ENCODE peak calls at places on chromosomes 3 and 15, in seven cellular contexts. L is right lobe of liver, B is spleen, V is stomach, D is body of pancreas, G is ovary, O is heart left ventricle. Q is an unnamed sample.

GRCh38 chr3:133874344-133874743 is 21.3 kb downstream of the RAB6B start:
- DNase-seq in B (no peak), D (no peak), V (no peak), O (no peak), G (no peak), L (no peak), Q (no peak)

GRCh38 chr15:40114218-40114617 is 5.5 kb upstream of the BMF start:
- DNase-seq in O (no peak), D (no peak), G (no peak), B (no peak), V (no peak), L (no peak), Q (peak)

GRCh38 chr3:30538787-30539186 is 67.6 kb upstream of the TGFBR2 start:
- DNase-seq in V (no peak), O (no peak), L (no peak), G (no peak), D (no peak), B (no peak), Q (no peak)

GRCh38 chr15:43329222-43329959 is 982 bp downstream of the LCMT2 start:
- DNase-seq in B (peak), L (no peak), O (peak), D (no peak), G (no peak), V (peak), Q (no peak)

GRCh38 chr3:119894195-119894594 is 112.3 kb downstream of the NR1I2 start:
- DNase-seq in O (no peak), L (no peak), B (no peak), D (no peak), G (no peak), V (no peak), Q (no peak)

GRCh38 chr3:14282706-14283075 is 104.1 kb downstream of the LSM3 start:
- DNase-seq in D (no peak), G (no peak), V (no peak), L (no peak), B (no peak), O (no peak), Q (no peak)

GRCh38 chr15:49290204-49290603 is 120.2 kb downstream of the GALK2 start:
- DNase-seq in O (no peak), G (no peak), B (no peak), L (no peak), V (no peak), D (no peak), Q (no peak)

GRCh38 chr3:98568402-98568801 is 25.0 kb downstream of the CPOX start:
- DNase-seq in O (no peak), B (no peak), L (no peak), V (no peak), D (no peak), G (no peak), Q (no peak)

GRCh38 chr15:48520376-48521155 is 124.9 kb downstream of the FBN1 start:
- DNase-seq in G (no peak), L (no peak), V (no peak), B (no peak), D (no peak), O (no peak), Q (no peak)

GRCh38 chr3:32522682-32523081 is 20.0 kb upstream of the CMTM6 start:
- DNase-seq in V (no peak), L (no peak), D (no peak), B (no peak), G (no peak), O (no peak), Q (no peak)

GRCh38 chr15:64776402-64776786 is 1.0 kb upstream of the RBPMS2 start:
- DNase-seq in B (no peak), L (no peak), D (no peak), V (no peak), G (peak), O (no peak), Q (no peak)

GRCh38 chr15:90132437-90132836 is 30.2 kb upstream of the IDH2 start:
- DNase-seq in O (no peak), B (peak), D (no peak), V (no peak), L (no peak), G (no peak), Q (no peak)

GRCh38 chr3:43770426-43771103 is 79.8 kb downstream of the ABHD5 start:
- DNase-seq in B (no peak), V (peak), O (peak), G (peak), D (peak), L (peak), Q (peak)

GRCh38 chr3:126152458-126152857 is 27.9 kb downstream of the ALDH1L1 start:
- DNase-seq in L (peak), O (no peak), G (no peak), V (no peak), D (no peak), B (peak), Q (peak)

GRCh38 chr15:50137330-50137761 is 18.3 kb upstream of the ATP8B4 start:
- DNase-seq in V (no peak), O (no peak), L (no peak), B (no peak), D (no peak), G (no peak), Q (no peak)

GRCh38 chr3:194879991-194880939 is 194.6 kb downstream of the FAM43A start:
- DNase-seq in V (peak), B (peak), G (peak), D (peak), O (peak), L (no peak), Q (no peak)

GRCh38 chr15:71386448-71387236 is 271.4 kb downstream of the THSD4 start:
- DNase-seq in G (no peak), D (peak), B (no peak), V (no peak), O (no peak), L (no peak), Q (no peak)

GRCh38 chr3:57221883-57222282 is 5.6 kb upstream of the APPL1 start:
- DNase-seq in V (no peak), B (no peak), O (no peak), G (no peak), D (no peak), L (no peak), Q (no peak)

GRCh38 chr15:77617507-77618285 is 15.0 kb downstream of the LINGO1 start:
- DNase-seq in B (no peak), D (no peak), V (no peak), O (no peak), G (no peak), L (no peak), Q (no peak)

GRCh38 chr15:29686079-29686425 is 136.2 kb downstream of the TJP1 start:
- DNase-seq in O (no peak), V (no peak), B (no peak), L (no peak), G (no peak), D (no peak), Q (no peak)

DNA sequence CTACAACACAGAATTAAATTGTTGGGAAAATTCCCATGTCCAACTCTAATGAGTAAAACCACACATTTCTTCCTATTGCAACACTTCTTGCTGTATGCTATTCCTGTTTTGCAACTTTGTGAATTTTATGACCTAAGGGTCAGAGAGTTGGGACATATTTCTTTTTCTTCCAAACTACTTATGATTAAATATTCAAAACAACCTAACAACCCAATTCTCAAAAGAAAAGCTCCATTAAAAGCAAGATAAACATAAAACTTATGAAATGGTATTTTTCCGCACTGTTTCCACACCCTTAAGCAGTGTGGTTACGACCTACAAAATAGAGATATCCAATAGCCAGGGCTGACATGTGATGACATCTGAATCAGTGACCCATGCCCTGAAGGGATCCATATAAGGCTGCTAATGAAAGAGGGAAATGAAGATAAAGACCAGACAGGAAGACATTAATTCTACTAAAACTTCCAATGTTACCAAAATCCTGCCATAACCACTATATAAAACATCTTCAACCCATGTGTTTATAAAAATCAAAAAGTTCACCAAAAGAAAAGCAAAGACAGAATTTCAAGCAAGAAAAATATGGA is 45.6 kb downstream of the DMXL2 start:
- DNase-seq in D (peak), B (no peak), G (no peak), L (no peak), O (no peak), V (no peak), Q (no peak)
- TF ChIP-seq POLR2A in D (no peak), B (no peak), G (no peak), L (no peak), O (no peak), V (no peak), Q (no peak)

GRCh38 chr15:31372635-31373091 is 46.0 kb downstream of the KLF13 start:
- DNase-seq in L (no peak), D (peak), O (peak), B (peak), G (no peak), V (no peak), Q (no peak)
- TF ChIP-seq POLR2A in L (peak), D (no peak), O (no peak), B (no peak), G (no peak), V (no peak), Q (no peak)

GRCh38 chr3:188255190-188255589 is 101.2 kb downstream of the LPP start:
- DNase-seq in B (no peak), L (no peak), V (no peak), D (no peak), O (no peak), G (no peak), Q (no peak)

GRCh38 chr3:188253123-188253793 is 99.3 kb downstream of the LPP start:
- DNase-seq in V (no peak), L (no peak), D (no peak), O (no peak), G (no peak), B (no peak), Q (no peak)

GRCh38 chr3:188254489-188255070 is 100.6 kb downstream of the LPP start:
- DNase-seq in D (no peak), G (no peak), V (no peak), O (no peak), L (no peak), B (no peak), Q (no peak)

GRCh38 chr3:188256764-188257163 is 102.8 kb downstream of the LPP start:
- DNase-seq in B (no peak), V (no peak), O (no peak), G (no peak), L (no peak), D (no peak), Q (no peak)

GRCh38 chr3:188253800-188254452 is 100.0 kb downstream of the LPP start:
- DNase-seq in B (no peak), O (no peak), L (no peak), D (no peak), G (no peak), V (no peak), Q (no peak)
- TF ChIP-seq POLR2A in B (no peak), O (no peak), L (no peak), D (no peak), G (no peak), V (no peak), Q (no peak)

GRCh38 chr3:66762888-66763287 is 235.2 kb upstream of the KBTBD8 start:
- DNase-seq in G (no peak), V (no peak), O (no peak), D (no peak), L (no peak), B (no peak), Q (no peak)
- TF ChIP-seq POLR2A in G (no peak), V (no peak), O (no peak), D (no peak), L (no peak), B (no peak), Q (no peak)

DNA sequence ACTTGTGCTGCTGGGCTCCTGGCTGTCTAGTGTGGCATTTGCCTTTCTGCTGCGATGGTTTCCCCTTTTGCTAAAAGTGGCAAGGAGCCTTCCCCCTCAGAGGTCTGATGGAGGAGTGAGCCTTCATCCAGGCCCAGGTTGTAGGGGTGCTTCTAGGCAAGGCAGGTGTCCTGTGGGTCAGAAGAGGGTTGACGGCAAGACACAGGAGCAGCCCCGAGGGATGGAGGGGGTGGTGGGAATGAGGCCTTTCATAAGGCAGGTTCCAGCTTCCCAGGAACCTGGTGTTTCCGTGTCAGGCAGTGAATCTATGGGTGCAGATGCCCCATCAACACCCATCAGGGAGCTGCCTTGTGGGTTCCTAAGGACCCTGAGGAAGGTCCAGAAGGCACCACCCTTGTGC is 63.0 kb upstream of the TAMM41 start:
- DNase-seq in V (no peak), B (no peak), L (peak), O (no peak), D (no peak), G (no peak), Q (peak)
- TF ChIP-seq POLR2A in V (no peak), B (no peak), L (no peak), O (no peak), D (no peak), G (no peak), Q (no peak)

DNA sequence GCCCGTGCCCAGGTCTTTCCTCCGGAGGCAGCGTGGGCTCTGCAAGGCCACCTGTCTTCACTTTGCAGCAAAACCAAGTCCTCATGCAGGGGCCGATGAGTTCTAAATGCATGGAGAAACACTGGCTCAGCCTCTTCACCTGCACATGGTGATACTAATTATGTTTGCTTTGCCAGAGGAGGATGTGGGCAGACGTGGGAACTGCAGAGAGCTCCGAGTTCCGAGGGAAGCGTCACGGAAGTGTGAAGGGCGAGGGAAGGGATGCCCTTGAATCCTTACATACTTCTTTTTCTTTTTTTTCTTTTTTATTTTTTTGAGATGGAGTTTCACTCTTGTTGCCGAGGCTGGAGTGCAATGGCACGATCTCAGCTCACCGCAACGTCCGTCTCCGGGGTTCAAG is 74.8 kb downstream of the GABRG3 start:
- DNase-seq in G (no peak), L (no peak), O (no peak), D (no peak), V (no peak), B (no peak), Q (no peak)
- TF ChIP-seq POLR2A in G (no peak), L (no peak), O (no peak), D (no peak), V (no peak), B (no peak), Q (no peak)

DNA sequence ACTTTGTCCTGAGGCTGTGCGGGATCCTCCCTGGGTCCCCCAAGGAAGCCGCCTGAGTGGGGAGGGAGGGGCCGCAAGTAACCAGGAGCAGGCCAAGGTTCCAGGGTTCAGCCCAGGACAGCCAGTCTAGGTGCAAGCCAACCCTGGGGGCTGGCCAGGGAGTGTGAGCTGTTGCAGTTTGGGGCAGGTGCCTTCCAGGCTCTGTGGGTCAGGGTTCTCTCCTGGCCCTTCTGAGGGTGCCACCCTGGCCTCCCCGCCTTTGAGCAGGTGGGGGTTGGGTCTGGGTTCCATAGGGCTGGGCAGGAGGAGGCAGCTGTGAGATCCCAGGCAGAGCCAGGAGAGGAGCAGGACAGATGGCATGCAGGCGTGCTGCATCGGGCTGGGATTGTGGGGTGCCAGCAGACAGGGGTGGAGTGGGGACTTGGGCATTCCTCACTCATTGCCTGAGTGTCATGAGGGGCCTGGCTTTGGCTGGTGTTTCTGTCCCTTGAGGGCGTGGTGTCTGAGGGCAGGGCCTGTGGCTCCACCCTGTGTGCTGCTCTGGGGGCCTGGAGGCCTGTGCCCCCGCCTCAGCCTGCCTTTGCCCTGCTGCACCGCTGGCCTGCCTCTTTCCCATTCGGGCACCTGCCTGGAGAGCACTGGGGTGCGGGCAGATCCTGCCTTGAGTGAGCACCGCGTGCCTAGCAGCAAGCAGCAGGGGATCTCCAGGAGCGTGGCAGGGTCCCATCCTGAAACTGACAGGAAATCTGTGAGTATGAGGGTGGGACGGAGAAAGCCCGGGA is 18.4 kb downstream of the KLF13 start:
- DNase-seq in L (peak), G (no peak), B (peak), D (peak), O (no peak), V (no peak), Q (no peak)
- TF ChIP-seq POLR2A in L (no peak), G (no peak), B (no peak), D (no peak), O (no peak), V (no peak), Q (no peak)

DNA sequence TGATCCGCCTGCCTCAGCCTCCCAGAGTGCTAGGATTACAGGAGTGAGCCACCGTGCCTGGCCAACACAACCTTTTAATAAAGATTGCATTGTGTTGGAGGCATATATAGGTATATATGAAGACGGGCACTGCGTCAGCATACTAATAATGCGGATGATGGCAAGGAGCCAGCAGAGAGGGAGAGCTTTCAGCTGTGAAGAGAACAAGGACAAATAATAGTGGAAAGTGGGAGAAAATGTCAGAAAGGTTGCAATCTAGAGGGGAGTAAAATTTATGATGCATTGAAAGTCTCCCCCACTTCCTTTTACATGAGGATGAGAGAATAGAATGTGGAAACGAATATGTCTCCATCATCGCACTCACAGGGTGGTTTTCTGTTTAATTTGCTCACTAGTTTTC is 170.5 kb upstream of the TBL1XR1 start:
- DNase-seq in O (no peak), B (no peak), V (no peak), D (no peak), L (no peak), G (no peak), Q (no peak)
- TF ChIP-seq POLR2A in O (no peak), B (no peak), V (no peak), D (no peak), L (no peak), G (no peak), Q (no peak)

GRCh38 chr15:75202251-75203016 is 752 bp downstream of the C15orf39 start:
- DNase-seq in O (peak), L (peak), G (peak), V (peak), B (peak), D (peak), Q (peak)

GRCh38 chr15:75203017-75203907 is 1.6 kb downstream of the C15orf39 start:
- DNase-seq in B (no peak), O (peak), L (no peak), D (no peak), G (no peak), V (no peak), Q (no peak)

GRCh38 chr15:75204340-75205063 is 2.8 kb downstream of the C15orf39 start:
- DNase-seq in D (peak), G (peak), V (peak), B (peak), O (peak), L (peak), Q (peak)

GRCh38 chr15:75205064-75205395 is 3.3 kb downstream of the C15orf39 start:
- DNase-seq in G (no peak), L (no peak), D (no peak), V (no peak), O (no peak), B (no peak), Q (no peak)

GRCh38 chr15:75203908-75204263 is 2.2 kb downstream of the C15orf39 start:
- DNase-seq in D (no peak), G (no peak), L (no peak), B (no peak), V (no peak), O (peak), Q (no peak)
- TF ChIP-seq POLR2A in D (no peak), G (no peak), L (no peak), B (no peak), V (no peak), O (no peak), Q (no peak)

GRCh38 chr3:49511631-49512030 is 41.6 kb downstream of the DAG1 start:
- DNase-seq in G (no peak), V (no peak), O (no peak), L (peak), B (peak), D (no peak), Q (no peak)
- TF ChIP-seq POLR2A in G (no peak), V (no peak), O (no peak), L (no peak), B (no peak), D (no peak), Q (no peak)

Q was measured in lower leg skin.